ENCODE peak calls at places on chromosomes 3 and 15, in seven cellular contexts. N is HEK293T; E is activated CD4-positive, alpha-beta memory T cell treated with anti-CD3 and anti-CD28 coated beads, Interleukin-2, amount 10 ng/mL, durations not matched to agents 7 days and 5 days; W is kidney tubule cell; Q is ovary; B is mucosa of gallbladder; J is GOT3. L is an unnamed sample.

GRCh38 chr3:70531838-70532489 is 219.5 kb upstream of the MDFIC2 start:
- DNase-seq in N (no peak), E (no peak), W (no peak), Q (no peak), B (no peak), J (no peak), L (no peak)

GRCh38 chr3:45711936-45712335 is 22.7 kb downstream of the SACM1L start:
- DNase-seq in N (no peak), E (no peak), W (no peak), Q (no peak), B (no peak), J (no peak), L (no peak)

GRCh38 chr3:48466386-48467109 is 20.0 kb downstream of the ATRIP start:
- DNase-seq in N (no peak), E (peak; percentile 48), W (no peak), Q (peak; percentile 56), B (no peak), J (no peak), L (no peak)

GRCh38 chr3:46979958-46980497 is 562 bp downstream of the NBEAL2 start:
- DNase-seq in N (peak; percentile 34), E (no peak), W (no peak), Q (peak; percentile 69), B (no peak), J (no peak), L (peak; percentile 54)

GRCh38 chr3:141477224-141477623 is 9.6 kb upstream of the RASA2 start:
- DNase-seq in N (no peak), E (no peak), W (peak; percentile 94), Q (no peak), B (no peak), J (no peak), L (no peak)

GRCh38 chr15:72515591-72516389 is 41.7 kb downstream of the ARIH1 start:
- DNase-seq in N (no peak), E (no peak), W (no peak), Q (no peak), B (no peak), J (no peak), L (no peak)

GRCh38 chr3:69406156-69406555 is 20.3 kb upstream of the FRMD4B start:
- DNase-seq in N (no peak), E (no peak), W (no peak), Q (peak; percentile 25), B (no peak), J (no peak), L (no peak)

GRCh38 chr3:154151969-154152368 is 30.8 kb downstream of the ARHGEF26 start:
- DNase-seq in N (no peak), E (no peak), W (peak; percentile 52), Q (no peak), B (no peak), J (no peak), L (no peak)

GRCh38 chr3:142489572-142490323 is 41.9 kb upstream of the XRN1 start:
- DNase-seq in N (no peak), E (no peak), W (no peak), Q (no peak), B (no peak), J (no peak), L (no peak)

GRCh38 chr3:162774613-162775100 is 1278.0 kb downstream of the OTOL1 start:
- DNase-seq in N (no peak), E (no peak), W (no peak), Q (no peak), B (no peak), J (no peak), L (no peak)

GRCh38 chr15:49627407-49627877 is 6.6 kb downstream of the DTWD1 start:
- DNase-seq in N (no peak), E (no peak), W (peak; percentile 86), Q (no peak), B (no peak), J (no peak), L (no peak)

GRCh38 chr3:133408961-133409360 is 9.1 kb downstream of the BFSP2 start:
- DNase-seq in N (no peak), E (no peak), W (peak; percentile 41), Q (no peak), B (no peak), J (no peak), L (no peak)

GRCh38 chr3:187942658-187943241 is 197.5 kb upstream of the BCL6 start:
- DNase-seq in N (no peak), E (no peak), W (no peak), Q (no peak), B (no peak), J (no peak), L (no peak)

GRCh38 chr3:13111173-13111873 is 38.1 kb upstream of the IQSEC1 start:
- DNase-seq in N (no peak), E (no peak), W (peak; percentile 19), Q (no peak), B (peak; percentile 38), J (no peak), L (no peak)

GRCh38 chr3:129429080-129429451 is 630 bp upstream of the EFCAB12 start:
- DNase-seq in N (no peak), E (no peak), W (no peak), Q (no peak), B (no peak), J (no peak), L (no peak)

GRCh38 chr15:98025237-98025636 is 64.7 kb downstream of the ARRDC4 start:
- DNase-seq in N (no peak), E (no peak), W (peak; percentile 94), Q (no peak), B (no peak), J (no peak), L (no peak)

GRCh38 chr3:75224419-75224818 is 439.7 kb upstream of the FRG2C start:
- DNase-seq in N (no peak), E (no peak), W (peak; percentile 8), Q (no peak), B (no peak), J (no peak), L (no peak)

GRCh38 chr3:179146911-179147570 is 1.1 kb upstream of the PIK3CA start:
- DNase-seq in N (peak; percentile 25), E (peak; percentile 17), W (peak; percentile 71), Q (no peak), B (peak; percentile 35), J (no peak), L (no peak)

GRCh38 chr3:167740961-167741587 is 5.6 kb downstream of the SERPINI1 start:
- DNase-seq in N (peak; percentile 34), E (peak; percentile 22), W (peak; percentile 32), Q (no peak), B (no peak), J (no peak), L (no peak)

GRCh38 chr15:81747477-81747876 is 298.3 kb downstream of the MEX3B start:
- DNase-seq in N (no peak), E (no peak), W (no peak), Q (no peak), B (no peak), J (no peak), L (no peak)

GRCh38 chr3:64264491-64265109 is 39.3 kb upstream of the PRICKLE2 start:
- DNase-seq in N (no peak), E (no peak), W (no peak), Q (no peak), B (no peak), J (no peak), L (no peak)

L was measured in uterus.